ENCODE peak calls at places on chromosomes 16 and 17, in six cellular contexts. Y is iPS-NIHi11; R is HCEC 1CT; B is AML-193; F is stimulated activated naive CD8-positive, alpha-beta T cell treated with anti-CD3 and anti-CD28 coated beads, Interleukin-15, Interleukin-2, amounts not matched to agents 100 U/mL and 50 U/mL, for 24 hours; S is GM18507. C is an unnamed sample.

GRCh38 chr17:47810901-47811635 is 10.5 kb downstream of the OSBPL7 start:
- DNase-seq in Y (no peak), R (no peak), B (no peak), F (no peak), S (no peak), C (no peak)

GRCh38 chr17:41863074-41863843 is 2.0 kb downstream of the KLHL11 start:
- DNase-seq in Y (no peak), R (no peak), B (no peak), F (peak; percentile 47), S (no peak), C (no peak)

GRCh38 chr16:72409428-72409827 is 237.5 kb upstream of the PMFBP1 start:
- DNase-seq in Y (no peak), R (no peak), B (no peak), F (no peak), S (no peak), C (no peak)

GRCh38 chr16:55370762-55371482 is 46.9 kb downstream of the IRX6 start:
- DNase-seq in Y (peak; percentile 79), R (peak; percentile 24), B (no peak), F (peak; percentile 5), S (no peak), C (peak; percentile 32)

GRCh38 chr17:2689411-2690164 is 22.0 kb downstream of the CLUH start:
- DNase-seq in Y (peak; percentile 23), R (no peak), B (no peak), F (no peak), S (no peak), C (no peak)

GRCh38 chr17:42118126-42118510 is 3.0 kb downstream of the KAT2A start:
- DNase-seq in Y (no peak), R (no peak), B (no peak), F (no peak), S (no peak), C (no peak)

GRCh38 chr16:81590714-81591537 is 146.3 kb downstream of the CMIP start:
- DNase-seq in Y (no peak), R (no peak), B (no peak), F (no peak), S (no peak), C (no peak)

GRCh38 chr16:64914-65255 is 7.5 kb downstream of the RHBDF1 start:
- DNase-seq in Y (no peak), R (no peak), B (no peak), F (no peak), S (no peak), C (no peak)

GRCh38 chr16:79437764-79438728 is 162.5 kb downstream of the MAF start:
- DNase-seq in Y (peak; percentile 23), R (no peak), B (no peak), F (no peak), S (no peak), C (no peak)

C was measured in KBM-7.